ENCODE peak calls at places on chromosome 14, in seven cellular contexts. Q is sigmoid colon, V is transverse colon, M is stomach, X is HCT116, E is GM23338, W is breast epithelium. L is an unnamed sample.

GRCh38 chr14:91354979-91355685 is 62.5 kb downstream of the CCDC88C start:
- DNase-seq in Q (no peak), V (peak; percentile 53), M (no peak), X (no peak), E (peak; percentile 82), W (no peak), L (peak; percentile 79)

GRCh38 chr14:30267141-30267540 is 291.8 kb upstream of the G2E3 start:
- DNase-seq in Q (no peak), V (no peak), M (no peak), X (no peak), E (no peak), W (no peak), L (no peak)

GRCh38 chr14:94648801-94649200 is 36.6 kb downstream of the SERPINA3 start:
- DNase-seq in Q (no peak), V (no peak), M (no peak), X (no peak), E (no peak), W (no peak), L (no peak)

GRCh38 chr14:75968461-75968860 is 13.3 kb downstream of the TGFB3 start:
- DNase-seq in Q (no peak), V (no peak), M (no peak), X (no peak), E (no peak), W (no peak), L (no peak)

GRCh38 chr14:75831455-75831854 is 150.3 kb downstream of the TGFB3 start:
- DNase-seq in Q (peak; percentile 78), V (peak; percentile 68), M (peak; percentile 93), X (no peak), E (no peak), W (peak; percentile 67), L (no peak)

GRCh38 chr14:90483551-90483950 is 86.7 kb downstream of the CALM1 start:
- DNase-seq in Q (no peak), V (peak; percentile 49), M (peak; percentile 67), X (no peak), E (peak; percentile 12), W (no peak), L (peak; percentile 68)

GRCh38 chr14:102591372-102591943 is 991 bp upstream of the RCOR1 start:
- DNase-seq in Q (peak; percentile 82), V (peak; percentile 52), M (peak; percentile 28), X (no peak), E (peak; percentile 68), W (peak; percentile 27), L (peak; percentile 90)

GRCh38 chr14:102748806-102749205 is 28.4 kb upstream of the TRAF3 start:
- DNase-seq in Q (no peak), V (no peak), M (no peak), X (no peak), E (no peak), W (no peak), L (no peak)

GRCh38 chr14:93249128-93249831 is 42.2 kb downstream of the UBR7 start:
- DNase-seq in Q (no peak), V (no peak), M (no peak), X (no peak), E (no peak), W (no peak), L (no peak)

GRCh38 chr14:64232095-64232830 is 61.9 kb downstream of the ESR2 start:
- DNase-seq in Q (no peak), V (no peak), M (no peak), X (no peak), E (no peak), W (no peak), L (no peak)

GRCh38 chr14:33280646-33281045 is 342.0 kb downstream of the NPAS3 start:
- DNase-seq in Q (no peak), V (no peak), M (no peak), X (no peak), E (no peak), W (no peak), L (no peak)

GRCh38 chr14:71739273-71739990 is 192.8 kb upstream of the RGS6 start:
- DNase-seq in Q (no peak), V (peak; percentile 35), M (no peak), X (peak; percentile 54), E (peak; percentile 45), W (no peak), L (no peak)

GRCh38 chr14:64279719-64280668 is 14.2 kb downstream of the ESR2 start:
- DNase-seq in Q (no peak), V (no peak), M (peak; percentile 28), X (no peak), E (no peak), W (no peak), L (no peak)

GRCh38 chr14:45082420-45082819 is 1.5 kb upstream of the PRPF39 start:
- DNase-seq in Q (no peak), V (no peak), M (no peak), X (no peak), E (no peak), W (no peak), L (no peak)

GRCh38 chr14:23034498-23035302 is at the start of gene PSMB5:
- DNase-seq in Q (peak; percentile 96), V (peak; percentile 91), M (peak; percentile 91), X (peak; percentile 98), E (peak; percentile 98), W (peak; percentile 91), L (peak; percentile 94)

GRCh38 chr14:65290830-65291229 is 121.7 kb upstream of the FUT8 start:
- DNase-seq in Q (no peak), V (no peak), M (no peak), X (peak; percentile 93), E (no peak), W (no peak), L (no peak)

GRCh38 chr14:78782551-78782950 is 612.4 kb downstream of the NRXN3 start:
- DNase-seq in Q (no peak), V (no peak), M (no peak), X (no peak), E (no peak), W (no peak), L (no peak)

GRCh38 chr14:89432226-89432625 is 15.2 kb upstream of the FOXN3 start:
- DNase-seq in Q (peak; percentile 28), V (peak; percentile 18), M (no peak), X (no peak), E (no peak), W (no peak), L (no peak)

GRCh38 chr14:53850714-53851296 is 105.8 kb downstream of the BMP4 start:
- DNase-seq in Q (no peak), V (no peak), M (no peak), X (peak; percentile 40), E (no peak), W (no peak), L (no peak)

GRCh38 chr14:100611811-100612480 is 24.7 kb upstream of the BEGAIN start:
- DNase-seq in Q (peak; percentile 27), V (peak; percentile 2), M (no peak), X (no peak), E (no peak), W (no peak), L (no peak)

DNA sequence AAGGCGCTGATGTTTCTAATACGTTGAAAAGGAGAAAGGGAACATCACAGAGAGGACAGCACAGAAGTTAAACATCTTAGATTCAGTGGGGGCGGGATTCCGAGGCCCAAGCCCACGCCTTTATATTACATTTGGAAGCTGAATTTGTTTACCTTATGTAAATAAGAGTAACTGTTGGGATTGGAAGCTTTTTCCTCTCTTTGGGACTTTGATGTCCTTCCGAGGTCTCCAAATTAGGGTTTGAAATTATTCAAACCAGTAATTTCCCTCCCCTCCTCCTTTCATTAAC is 6.4 kb downstream of the FOXA1 start:
- DNase-seq in Q (no peak), V (peak; percentile 56), M (no peak), X (no peak), E (peak; percentile 62), W (no peak), L (no peak)
- H3K4me3 ChIP-seq in Q (no peak overlapping the region), V (peak overlapping the region; percentile 68), M (peak overlapping the region; percentile 53), X (peak overlapping the region; percentile 46), E (peak overlapping the region; percentile 75), W (peak overlapping the region; percentile 27), L (no peak overlapping the region)

GRCh38 chr14:24339284-24340151 is at the start of gene RIPK3:
- DNase-seq in Q (no peak), V (peak; percentile 87), M (peak; percentile 80), X (no peak), E (peak; percentile 72), W (no peak), L (peak; percentile 95)
- TF ChIP-seq POLR2AphosphoS5 in Q (no peak), V (peak; percentile 50), M (no peak), X (no peak), E (no peak), W (no peak), L (peak; percentile 45)

DNA sequence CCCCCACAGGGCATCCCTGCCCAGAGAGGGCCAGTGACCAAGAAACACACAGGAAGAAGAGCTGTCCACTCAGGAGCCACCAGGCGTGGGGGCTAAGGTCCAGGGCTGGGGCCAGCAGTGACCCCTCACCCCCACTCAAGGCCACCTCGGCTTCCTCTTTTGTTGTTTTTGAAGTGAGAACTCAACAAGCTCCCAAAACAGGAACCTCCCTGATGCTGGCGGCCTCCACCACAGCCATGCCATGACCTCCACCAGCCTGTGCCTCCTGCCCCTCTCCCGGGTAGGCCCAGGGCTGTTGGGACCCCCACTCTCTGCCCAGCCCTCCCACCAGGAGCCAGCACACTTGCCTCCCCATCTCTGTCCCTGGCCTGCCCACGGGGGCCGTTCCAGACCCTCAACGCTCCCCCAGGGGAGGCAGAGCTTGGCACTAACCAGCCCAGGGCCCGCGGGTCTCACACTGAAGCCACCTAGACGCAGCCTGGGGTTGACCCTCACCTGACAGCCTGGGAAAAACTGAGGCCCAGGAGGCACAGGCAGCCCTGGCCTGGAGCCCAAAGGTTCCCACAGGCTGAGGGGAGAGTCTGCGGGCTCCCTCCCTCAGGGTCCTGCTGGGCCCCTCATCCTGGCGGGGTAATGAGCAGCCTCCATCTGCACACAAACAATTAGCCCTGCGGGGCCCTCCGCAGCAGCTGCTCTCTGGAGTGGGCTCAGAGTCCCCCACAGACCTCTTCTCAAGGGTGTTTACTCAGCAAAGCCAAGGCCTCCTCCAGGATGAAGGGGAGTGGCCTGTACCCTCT is 7.6 kb downstream of the AKT1 start:
- DNase-seq in Q (no peak), V (no peak), M (no peak), X (no peak), E (no peak), W (no peak), L (peak; percentile 88)
- H3K4me1 ChIP-seq in Q (peaks cover 72% of the 10 kb centered on the region), V (peaks cover 11% of the 10 kb centered on the region), M (peaks cover 95% of the 10 kb centered on the region), X (peaks cover under 1% of the 10 kb centered on the region), E (no peaks in the 10 kb centered on the region), W (peaks cover 49% of the 10 kb centered on the region), L (peaks cover 57% of the 10 kb centered on the region)

GRCh38 chr14:74257078-74257987 is 18.1 kb downstream of the VSX2 start:
- DNase-seq in Q (no peak), V (peak; percentile 43), M (peak; percentile 44), X (no peak), E (peak; percentile 78), W (no peak), L (peak; percentile 89)

GRCh38 chr14:74257988-74258704 is 18.9 kb downstream of the VSX2 start:
- DNase-seq in Q (no peak), V (no peak), M (no peak), X (no peak), E (peak; percentile 36), W (no peak), L (no peak)

GRCh38 chr14:74260525-74261233 is 21.4 kb downstream of the VSX2 start:
- DNase-seq in Q (no peak), V (no peak), M (no peak), X (no peak), E (no peak), W (no peak), L (no peak)

GRCh38 chr14:74259513-74259912 is 20.3 kb downstream of the VSX2 start:
- DNase-seq in Q (no peak), V (no peak), M (no peak), X (no peak), E (no peak), W (no peak), L (no peak)

DNA sequence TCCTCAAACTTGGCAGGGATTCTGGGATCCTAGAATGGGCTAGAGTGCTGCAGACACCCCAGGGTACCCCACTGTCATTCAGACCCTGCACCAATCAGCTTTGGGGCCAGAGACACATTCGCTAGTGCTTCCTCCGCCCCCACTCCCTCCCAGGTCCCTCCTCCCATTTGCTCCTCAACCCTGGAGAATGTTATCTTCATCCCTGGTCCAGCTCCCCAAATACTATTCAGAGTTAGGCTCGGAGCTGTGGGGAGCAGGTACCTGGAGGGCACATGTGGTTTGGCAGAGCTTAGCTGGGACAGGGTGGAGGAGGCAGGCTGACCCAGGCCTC is 19.4 kb downstream of the VSX2 start:
- DNase-seq in Q (no peak), V (no peak), M (no peak), X (no peak), E (peak; percentile 63), W (no peak), L (no peak)
- H3K4me3 ChIP-seq in Q (peak overlapping the region; percentile 53), V (no peak overlapping the region), M (peak overlapping the region; percentile 66), X (no peak overlapping the region), E (peak overlapping the region; percentile 93), W (peak overlapping the region; percentile 61), L (peak overlapping the region; percentile 71)

L was measured in spleen.